ENCODE peak calls at places on chromosome 11, in six cellular contexts. C is RWPE1, K is lung, Y is kidney, S is A549, D is hepatocyte. O is an unnamed sample.

GRCh38 chr11:64008283-64008931 is 22.2 kb downstream of the OTUB1 start:
- DNase-seq in C (no peak), K (no peak), Y (peak), S (no peak), D (no peak), O (no peak)

GRCh38 chr11:2417856-2418705 is 17.5 kb downstream of the TSSC4 start:
- DNase-seq in C (no peak), K (no peak), Y (peak), S (no peak), D (no peak), O (no peak)

GRCh38 chr11:48085688-48086087 is 105.3 kb downstream of the PTPRJ start:
- DNase-seq in C (no peak), K (no peak), Y (no peak), S (no peak), D (no peak), O (no peak)

GRCh38 chr11:80872116-80872728 is 1431.4 kb upstream of the TENM4 start:
- DNase-seq in C (no peak), K (no peak), Y (no peak), S (no peak), D (no peak), O (no peak)

GRCh38 chr11:120172054-120172881 is 34.4 kb upstream of the TRIM29 start:
- DNase-seq in C (peak), K (peak), Y (peak), S (peak), D (peak), O (no peak)

GRCh38 chr11:117642396-117642795 is 154.6 kb downstream of the DSCAML1 start:
- DNase-seq in C (no peak), K (no peak), Y (no peak), S (no peak), D (no peak), O (no peak)

GRCh38 chr11:75311858-75312288 is 39.6 kb downstream of the ARRB1 start:
- DNase-seq in C (no peak), K (peak), Y (peak), S (no peak), D (peak), O (no peak)

GRCh38 chr11:4551346-4551979 is 6.5 kb downstream of the OR52M1 start:
- DNase-seq in C (no peak), K (no peak), Y (peak), S (peak), D (no peak), O (no peak)

GRCh38 chr11:43747130-43747802 is 66.7 kb downstream of the HSD17B12 start:
- DNase-seq in C (no peak), K (no peak), Y (no peak), S (no peak), D (peak), O (no peak)

GRCh38 chr11:2521681-2522630 is 77.1 kb downstream of the KCNQ1 start:
- DNase-seq in C (no peak), K (no peak), Y (peak), S (no peak), D (no peak), O (no peak)

GRCh38 chr11:61687420-61687819 is 7.2 kb downstream of the DAGLA start:
- DNase-seq in C (no peak), K (no peak), Y (peak), S (no peak), D (no peak), O (no peak)

GRCh38 chr11:12765428-12765827 is 91.2 kb downstream of the TEAD1 start:
- DNase-seq in C (no peak), K (no peak), Y (no peak), S (no peak), D (peak), O (no peak)

GRCh38 chr11:12761029-12761428 is 86.8 kb downstream of the TEAD1 start:
- DNase-seq in C (peak), K (no peak), Y (no peak), S (peak), D (no peak), O (no peak)

GRCh38 chr11:116984589-116984988 is 113.6 kb downstream of the SIK3 start:
- DNase-seq in C (peak), K (no peak), Y (no peak), S (no peak), D (peak), O (no peak)

GRCh38 chr11:14237333-14237988 is 121.5 kb downstream of the RRAS2 start:
- DNase-seq in C (no peak), K (no peak), Y (no peak), S (no peak), D (no peak), O (no peak)

GRCh38 chr11:76355172-76355571 is 25.8 kb downstream of the THAP12 start:
- DNase-seq in C (no peak), K (no peak), Y (no peak), S (no peak), D (no peak), O (no peak)

GRCh38 chr11:19027829-19028595 is 32.5 kb downstream of the MRGPRX2 start:
- DNase-seq in C (peak), K (no peak), Y (no peak), S (peak), D (peak), O (peak)

GRCh38 chr11:107696140-107696539 is 15.7 kb downstream of the SLN start:
- DNase-seq in C (peak), K (no peak), Y (no peak), S (peak), D (peak), O (peak)

GRCh38 chr11:36792870-36793541 is 195.0 kb upstream of the RAG2 start:
- DNase-seq in C (no peak), K (no peak), Y (no peak), S (no peak), D (no peak), O (no peak)

GRCh38 chr11:70930215-70930614 is 322.2 kb downstream of the SHANK2 start:
- DNase-seq in C (no peak), K (no peak), Y (peak), S (no peak), D (no peak), O (no peak)

DNA sequence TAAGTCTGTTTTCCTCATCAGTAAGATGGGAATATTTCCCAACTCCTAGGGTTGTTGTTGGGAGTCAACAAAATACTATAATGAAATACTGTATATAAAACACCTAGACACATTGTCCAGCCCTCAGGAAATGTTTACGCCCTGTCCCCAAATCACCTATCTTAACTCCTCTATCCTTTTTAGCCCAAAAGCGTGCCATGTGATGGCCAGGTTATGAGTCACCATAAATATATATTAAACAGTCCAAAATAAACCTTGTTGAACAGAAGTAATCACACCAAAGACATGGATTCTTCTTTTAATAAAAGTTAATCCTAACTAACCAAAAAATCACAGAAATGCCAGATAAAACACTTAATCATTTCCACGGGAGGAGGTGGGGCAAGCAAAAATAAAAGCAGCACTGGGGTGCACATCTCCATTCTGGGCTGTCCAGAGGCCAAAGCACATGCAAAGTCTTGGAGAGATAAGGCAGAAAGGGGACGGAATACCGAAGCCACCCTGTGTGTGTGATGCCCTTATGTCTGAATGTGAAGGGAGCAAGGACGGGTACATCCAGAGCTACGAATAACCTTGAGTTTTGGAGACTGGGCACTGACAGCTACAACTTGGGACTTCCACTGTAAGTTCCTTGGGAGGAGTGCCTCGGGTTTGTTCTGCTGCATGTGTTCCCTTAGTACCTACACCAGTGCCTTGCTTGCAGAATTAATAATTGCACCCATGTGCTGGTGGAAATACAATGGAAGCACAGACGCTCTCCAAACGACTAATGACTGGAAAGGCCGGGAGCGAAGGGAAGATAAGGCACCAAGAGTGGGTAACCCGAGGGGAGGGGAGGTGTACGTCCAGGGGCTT is 1.1 kb downstream of the OSBP start:
- DNase-seq in C (peak), K (no peak), Y (no peak), S (peak), D (peak), O (no peak)
- H3K27ac ChIP-seq in C (peak), K (peak), Y (peak), S (peak), D (peak), O (peak)

DNA sequence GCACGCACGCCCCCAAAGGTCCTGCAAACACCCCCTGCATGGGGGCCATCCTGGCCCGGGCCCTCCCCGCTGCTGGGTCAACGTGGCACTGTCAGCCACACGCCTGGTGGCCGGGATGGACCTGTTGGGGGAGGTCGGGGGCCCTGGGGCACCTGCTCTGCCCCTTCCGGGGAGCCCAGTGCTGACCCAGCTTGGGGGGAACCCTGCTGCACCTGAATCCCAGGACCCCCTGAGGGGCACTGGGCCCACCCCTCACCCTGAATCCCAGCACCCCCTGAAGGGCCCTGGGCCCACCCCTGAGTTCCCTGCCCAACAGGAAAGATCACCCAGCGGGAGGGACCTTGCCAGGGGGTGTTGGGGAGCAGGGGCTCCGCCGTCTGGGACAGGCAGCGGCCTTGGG is 413 bp upstream of the MUC6 start:
- DNase-seq in C (no peak), K (no peak), Y (no peak), S (no peak), D (no peak), O (no peak)
- H3K27ac ChIP-seq in C (no peak), K (no peak), Y (no peak), S (no peak), D (no peak), O (no peak)

GRCh38 chr11:468036-468435 is 18.0 kb downstream of the PTDSS2 start:
- DNase-seq in C (no peak), K (no peak), Y (no peak), S (no peak), D (no peak), O (no peak)
- H3K27ac ChIP-seq in C (peak), K (peak), Y (no peak), S (no peak), D (peak), O (no peak)

GRCh38 chr11:102553835-102554282 is 23.3 kb upstream of the MMP7 start:
- DNase-seq in C (peak), K (no peak), Y (no peak), S (peak), D (no peak), O (peak)
- H3K27ac ChIP-seq in C (no peak), K (no peak), Y (no peak), S (peak), D (no peak), O (no peak)

O was measured in epithelial cell of prostate.